ENCODE peak calls at places on chromosome 5, in eight cellular contexts. One of them, this sample, is unnamed.

GRCh38 chr5:109844148-109844547 is 154.4 kb downstream of the MAN2A1 start:
- DNase-seq in RWPE1: peak; percentile 21
- DNase-seq in GM13976: no peak
- DNase-seq in stimulated activated CD4-positive, alpha-beta T cell treated with anti-CD3 and anti-CD28 coated beads, Interleukin-2, amount 100 ng/mL, for 48 hours: no peak
- DNase-seq in mammary epithelial cell: no peak
- DNase-seq in Calu3: peak; percentile 20
- DNase-seq in Ammon's horn: no peak
- DNase-seq in progenitor cell of endocrine pancreas: no peak
- DNase-seq in this sample: no peak

GRCh38 chr5:67311208-67311607 is 114.6 kb upstream of the CD180 start:
- DNase-seq in progenitor cell of endocrine pancreas: no peak
- DNase-seq in Calu3: no peak
- DNase-seq in mammary epithelial cell: no peak
- DNase-seq in RWPE1: no peak
- DNase-seq in Ammon's horn: no peak
- DNase-seq in stimulated activated CD4-positive, alpha-beta T cell treated with anti-CD3 and anti-CD28 coated beads, Interleukin-2, amount 100 ng/mL, for 48 hours: no peak
- DNase-seq in GM13976: no peak
- DNase-seq in this sample: no peak

GRCh38 chr5:118233601-118234000 is 754.7 kb downstream of the DTWD2 start:
- DNase-seq in progenitor cell of endocrine pancreas: no peak
- DNase-seq in RWPE1: no peak
- DNase-seq in Calu3: no peak
- DNase-seq in stimulated activated CD4-positive, alpha-beta T cell treated with anti-CD3 and anti-CD28 coated beads, Interleukin-2, amount 100 ng/mL, for 48 hours: no peak
- DNase-seq in mammary epithelial cell: no peak
- DNase-seq in Ammon's horn: no peak
- DNase-seq in GM13976: no peak
- DNase-seq in this sample: no peak

GRCh38 chr5:141598389-141599360 is 20.1 kb downstream of the DIAPH1 start:
- DNase-seq in mammary epithelial cell: peak; percentile 6
- DNase-seq in Calu3: no peak
- DNase-seq in progenitor cell of endocrine pancreas: no peak
- DNase-seq in Ammon's horn: no peak
- DNase-seq in GM13976: no peak
- DNase-seq in stimulated activated CD4-positive, alpha-beta T cell treated with anti-CD3 and anti-CD28 coated beads, Interleukin-2, amount 100 ng/mL, for 48 hours: no peak
- DNase-seq in RWPE1: no peak
- DNase-seq in this sample: no peak

GRCh38 chr5:168125445-168126199 is 165.8 kb upstream of the WWC1 start:
- DNase-seq in Calu3: no peak
- DNase-seq in RWPE1: no peak
- DNase-seq in stimulated activated CD4-positive, alpha-beta T cell treated with anti-CD3 and anti-CD28 coated beads, Interleukin-2, amount 100 ng/mL, for 48 hours: no peak
- DNase-seq in mammary epithelial cell: no peak
- DNase-seq in Ammon's horn: peak; percentile 64
- DNase-seq in GM13976: no peak
- DNase-seq in progenitor cell of endocrine pancreas: no peak
- DNase-seq in this sample: no peak

GRCh38 chr5:172477466-172477865 is 23.1 kb upstream of the SH3PXD2B start:
- DNase-seq in mammary epithelial cell: no peak
- DNase-seq in GM13976: no peak
- DNase-seq in RWPE1: no peak
- DNase-seq in Ammon's horn: no peak
- DNase-seq in stimulated activated CD4-positive, alpha-beta T cell treated with anti-CD3 and anti-CD28 coated beads, Interleukin-2, amount 100 ng/mL, for 48 hours: no peak
- DNase-seq in Calu3: no peak
- DNase-seq in progenitor cell of endocrine pancreas: no peak
- DNase-seq in this sample: no peak

GRCh38 chr5:142324871-142325676 is at the start of gene SPRY4:
- DNase-seq in Ammon's horn: peak; percentile 93
- DNase-seq in RWPE1: peak; percentile 99
- DNase-seq in mammary epithelial cell: peak; percentile 98
- DNase-seq in Calu3: peak; percentile 97
- DNase-seq in stimulated activated CD4-positive, alpha-beta T cell treated with anti-CD3 and anti-CD28 coated beads, Interleukin-2, amount 100 ng/mL, for 48 hours: peak; percentile 82
- DNase-seq in GM13976: peak; percentile 89
- DNase-seq in progenitor cell of endocrine pancreas: peak; percentile 93
- DNase-seq in this sample: peak; percentile 90

GRCh38 chr5:121503111-121503840 is 348.4 kb upstream of the FTMT start:
- DNase-seq in Calu3: peak; percentile 76
- DNase-seq in Ammon's horn: peak; percentile 36
- DNase-seq in RWPE1: no peak
- DNase-seq in stimulated activated CD4-positive, alpha-beta T cell treated with anti-CD3 and anti-CD28 coated beads, Interleukin-2, amount 100 ng/mL, for 48 hours: no peak
- DNase-seq in mammary epithelial cell: no peak
- DNase-seq in progenitor cell of endocrine pancreas: no peak
- DNase-seq in GM13976: no peak
- DNase-seq in this sample: no peak

GRCh38 chr5:19837536-19838179 is 150.3 kb downstream of the CDH18 start:
- DNase-seq in Ammon's horn: peak; percentile 54
- DNase-seq in mammary epithelial cell: peak; percentile 25
- DNase-seq in stimulated activated CD4-positive, alpha-beta T cell treated with anti-CD3 and anti-CD28 coated beads, Interleukin-2, amount 100 ng/mL, for 48 hours: no peak
- DNase-seq in RWPE1: no peak
- DNase-seq in Calu3: no peak
- DNase-seq in GM13976: no peak
- DNase-seq in progenitor cell of endocrine pancreas: no peak
- DNase-seq in this sample: no peak

GRCh38 chr5:177605667-177606066 is 5.7 kb downstream of the B4GALT7 start:
- DNase-seq in GM13976: no peak
- DNase-seq in Ammon's horn: no peak
- DNase-seq in mammary epithelial cell: no peak
- DNase-seq in stimulated activated CD4-positive, alpha-beta T cell treated with anti-CD3 and anti-CD28 coated beads, Interleukin-2, amount 100 ng/mL, for 48 hours: no peak
- DNase-seq in RWPE1: no peak
- DNase-seq in progenitor cell of endocrine pancreas: no peak
- DNase-seq in Calu3: no peak
- DNase-seq in this sample: no peak

GRCh38 chr5:78925102-78925876 is 59.8 kb downstream of the ARSB start:
- DNase-seq in Ammon's horn: no peak
- DNase-seq in stimulated activated CD4-positive, alpha-beta T cell treated with anti-CD3 and anti-CD28 coated beads, Interleukin-2, amount 100 ng/mL, for 48 hours: no peak
- DNase-seq in progenitor cell of endocrine pancreas: no peak
- DNase-seq in RWPE1: no peak
- DNase-seq in Calu3: no peak
- DNase-seq in mammary epithelial cell: no peak
- DNase-seq in GM13976: no peak
- DNase-seq in this sample: no peak

This sample was measured in GM12878.